ENCODE peak calls at places on chromosome 10, in seven cellular contexts. S is T-cell; J is Daoy; L is stimulated activated CD4-positive, alpha-beta T cell treated with anti-CD3 and anti-CD28 coated beads, Interleukin-2, amount 100 ng/mL, for 48 hours; I is spleen; C is retina; Z is GM13977. A is an unnamed sample.

GRCh38 chr10:49115015-49115795 is at the start of gene VSTM4:
- DNase-seq in S (no peak), J (peak), L (no peak), I (no peak), C (peak), Z (peak), A (no peak)

GRCh38 chr10:74078037-74078436 is 72.6 kb downstream of the AP3M1 start:
- DNase-seq in S (no peak), J (peak), L (peak), I (no peak), C (no peak), Z (no peak), A (peak)

GRCh38 chr10:73649876-73650536 is 5.8 kb downstream of the SYNPO2L start:
- DNase-seq in S (no peak), J (no peak), L (no peak), I (no peak), C (no peak), Z (no peak), A (no peak)

GRCh38 chr10:8035641-8036520 is 18.6 kb upstream of the GATA3 start:
- DNase-seq in S (no peak), J (no peak), L (no peak), I (no peak), C (peak), Z (no peak), A (no peak)

GRCh38 chr10:99172130-99172738 is 63.4 kb downstream of the HPSE2 start:
- DNase-seq in S (no peak), J (peak), L (no peak), I (no peak), C (peak), Z (peak), A (no peak)

GRCh38 chr10:132860527-132860926 is 74.6 kb upstream of the NKX6-2 start:
- DNase-seq in S (no peak), J (no peak), L (no peak), I (peak), C (no peak), Z (no peak), A (no peak)

GRCh38 chr10:11237571-11237970 is 219.9 kb downstream of the CELF2 start:
- DNase-seq in S (peak), J (no peak), L (no peak), I (no peak), C (no peak), Z (no peak), A (no peak)

GRCh38 chr10:95422196-95422595 is 131.4 kb upstream of the PDLIM1 start:
- DNase-seq in S (no peak), J (no peak), L (no peak), I (no peak), C (no peak), Z (no peak), A (no peak)

GRCh38 chr10:133169173-133169947 is 9.3 kb downstream of the KNDC1 start:
- DNase-seq in S (no peak), J (no peak), L (no peak), I (no peak), C (no peak), Z (no peak), A (no peak)

GRCh38 chr10:118241229-118242137 is 100.6 kb downstream of the FAM204A start:
- DNase-seq in S (peak), J (peak), L (peak), I (peak), C (peak), Z (peak), A (peak)

GRCh38 chr10:61923210-61924024 is 21.9 kb downstream of the ARID5B start:
- DNase-seq in S (no peak), J (no peak), L (no peak), I (no peak), C (no peak), Z (no peak), A (no peak)

GRCh38 chr10:135601-136464 is 578 bp downstream of the ZMYND11 start:
- DNase-seq in S (peak), J (peak), L (peak), I (peak), C (peak), Z (peak), A (no peak)

GRCh38 chr10:84401838-84402611 is 73.6 kb downstream of the CCSER2 start:
- DNase-seq in S (no peak), J (no peak), L (no peak), I (no peak), C (no peak), Z (no peak), A (no peak)

GRCh38 chr10:126224967-126225671 is 163.2 kb downstream of the ADAM12 start:
- DNase-seq in S (no peak), J (no peak), L (no peak), I (no peak), C (peak), Z (no peak), A (no peak)

GRCh38 chr10:17708806-17709205 is 43.2 kb upstream of the TMEM236 start:
- DNase-seq in S (no peak), J (no peak), L (no peak), I (no peak), C (no peak), Z (no peak), A (no peak)

GRCh38 chr10:6543431-6544005 is 36.6 kb downstream of the PRKCQ start:
- DNase-seq in S (peak), J (no peak), L (peak), I (no peak), C (no peak), Z (peak), A (no peak)

GRCh38 chr10:86434651-86435050 is 68.1 kb upstream of the GRID1 start:
- DNase-seq in S (no peak), J (no peak), L (no peak), I (no peak), C (no peak), Z (no peak), A (no peak)

GRCh38 chr10:94133239-94133638 is 139.5 kb downstream of the PLCE1 start:
- DNase-seq in S (no peak), J (no peak), L (no peak), I (no peak), C (no peak), Z (no peak), A (no peak)